ENCODE peak calls at places on chromosomes 7 and 10, in four cellular contexts. R is right lobe of liver, C is breast epithelium, Y is A549. O is an unnamed sample. For H3K4me1, the result is how much of the 10 kb centered on the place peaks cover.

GRCh38 chr7:128404143-128404681 is 5.6 kb downstream of the IMPDH1 start:
- DNase-seq in R (no peak), C (no peak), Y (no peak), O (no peak)

GRCh38 chr10:103767756-103768155 is 87.6 kb downstream of the SH3PXD2A start:
- DNase-seq in C (no peak), R (no peak), Y (no peak), O (no peak)

GRCh38 chr10:101493782-101494281 is 94.2 kb downstream of the POLL start:
- DNase-seq in R (no peak), Y (no peak), C (no peak), O (no peak)

GRCh38 chr10:2914741-2915140 is 152.6 kb upstream of the PFKP start:
- DNase-seq in C (no peak), R (no peak), Y (no peak), O (no peak)

GRCh38 chr10:114343623-114344306 is 60.5 kb downstream of the AFAP1L2 start:
- DNase-seq in Y (no peak), C (no peak), R (no peak), O (no peak)

GRCh38 chr7:149060161-149060560 is 30.4 kb downstream of the ZNF786 start:
- DNase-seq in Y (no peak), R (no peak), C (no peak), O (no peak)

GRCh38 chr7:45183711-45184210 is 26.2 kb downstream of the RAMP3 start:
- DNase-seq in R (peak), Y (no peak), C (peak), O (no peak)

GRCh38 chr7:66837661-66838060 is 83.4 kb upstream of the TMEM248 start:
- DNase-seq in Y (no peak), R (no peak), C (no peak), O (no peak)

GRCh38 chr10:102491136-102491535 is 11.4 kb downstream of the ACTR1A start:
- DNase-seq in Y (no peak), C (no peak), R (no peak), O (no peak)

GRCh38 chr7:112420236-112420945 is 29.9 kb upstream of the IFRD1 start:
- DNase-seq in Y (no peak), R (no peak), C (no peak), O (no peak)

GRCh38 chr10:88949912-88950664 is 2.5 kb downstream of the ACTA2 start:
- DNase-seq in Y (no peak), C (no peak), R (no peak), O (no peak)

GRCh38 chr10:29795856-29796255 is 161.1 kb upstream of the SVIL start:
- DNase-seq in Y (no peak), R (no peak), C (no peak), O (no peak)

GRCh38 chr10:38094158-38094922 is at the start of gene ZNF37A:
- DNase-seq in C (peak), R (peak), Y (peak), O (peak)
- TF ChIP-seq POLR2A in C (no peak), R (peak), Y (peak), O (no peak)

GRCh38 chr7:2038876-2039728 is 193.6 kb downstream of the MAD1L1 start:
- DNase-seq in Y (no peak), R (no peak), C (no peak), O (no peak)

GRCh38 chr7:2040201-2040892 is 192.4 kb downstream of the MAD1L1 start:
- DNase-seq in C (no peak), R (no peak), Y (no peak), O (no peak)

GRCh38 chr7:2042650-2043049 is 190.1 kb downstream of the MAD1L1 start:
- DNase-seq in R (peak), C (no peak), Y (no peak), O (no peak)

GRCh38 chr7:2041496-2042367 is 191.0 kb downstream of the MAD1L1 start:
- DNase-seq in C (no peak), R (no peak), Y (no peak), O (no peak)

DNA sequence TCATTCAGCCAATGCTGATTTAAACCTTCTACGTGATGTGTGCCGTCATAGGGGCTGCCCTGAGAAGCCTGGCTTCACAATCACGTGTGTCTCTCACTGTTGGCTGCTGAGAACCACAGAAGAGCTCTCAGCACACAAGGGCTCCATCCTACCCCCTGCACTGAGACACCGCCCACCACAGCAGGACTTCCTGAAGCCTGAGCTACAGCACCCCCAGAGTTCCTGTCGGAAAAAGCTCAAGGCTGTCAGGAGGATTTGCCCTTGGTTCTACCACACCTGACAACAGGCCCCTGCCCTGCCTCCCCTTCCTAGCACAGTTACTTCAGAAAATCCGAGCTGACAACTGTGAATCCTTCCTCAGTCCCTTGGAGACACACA is 191.9 kb downstream of the MAD1L1 start:
- DNase-seq in C (no peak), Y (no peak), R (no peak), O (no peak)
- TF ChIP-seq CTCF in C (no peak), Y (no peak), R (no peak), O (no peak)

GRCh38 chr7:125563964-125564529 is 634.4 kb upstream of the POT1 start:
- DNase-seq in Y (no peak), C (no peak), R (no peak), O (no peak)

GRCh38 chr7:125563557-125563956 is 633.9 kb upstream of the POT1 start:
- DNase-seq in C (no peak), R (no peak), Y (no peak), O (no peak)

GRCh38 chr7:125555921-125556320 is 626.3 kb upstream of the POT1 start:
- DNase-seq in C (no peak), R (no peak), Y (no peak), O (no peak)

GRCh38 chr7:125561006-125561405 is 631.4 kb upstream of the POT1 start:
- DNase-seq in Y (no peak), C (no peak), R (no peak), O (no peak)
- H3K4me1 ChIP-seq in Y (under half), C (under half), R (under half), O (under half)

DNA sequence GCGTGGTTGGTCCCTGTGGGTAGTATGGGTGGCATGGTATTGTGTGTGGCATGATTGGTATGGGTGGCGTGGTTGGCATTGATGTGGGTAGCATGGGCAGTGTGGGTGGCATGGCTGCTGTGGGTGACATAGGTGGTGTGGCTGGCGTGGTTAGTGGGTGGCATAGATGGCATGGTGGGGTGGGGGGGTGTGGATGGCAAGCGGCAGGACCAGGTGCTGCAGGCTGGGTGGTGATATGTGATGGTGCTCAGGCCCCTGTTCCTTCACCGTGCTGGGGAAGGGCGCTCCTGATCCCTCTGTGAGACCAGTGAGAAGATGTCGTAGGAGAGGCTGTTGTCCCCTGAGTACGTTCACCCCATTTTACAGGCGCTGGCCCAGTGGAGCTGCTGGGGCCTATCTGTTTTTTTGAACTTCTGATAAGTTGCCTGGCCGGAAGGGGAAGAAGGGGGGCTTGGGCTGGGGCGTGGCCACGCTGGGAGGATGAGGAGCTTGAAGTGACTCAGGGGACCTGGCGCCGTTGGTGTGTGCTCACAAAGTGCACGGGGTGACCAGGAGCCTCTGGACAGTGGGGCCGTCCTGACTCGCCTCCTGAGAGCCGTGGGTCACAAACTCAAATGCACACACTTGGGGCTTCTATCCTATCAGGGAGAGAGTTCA is 17.5 kb downstream of the INPP5A start:
- DNase-seq in C (no peak), Y (no peak), R (peak), O (no peak)
- TF ChIP-seq POLR2A in C (no peak), Y (no peak), R (no peak), O (no peak)

GRCh38 chr10:109737009-109737408 is 186.3 kb downstream of the XPNPEP1 start:
- DNase-seq in C (no peak), R (no peak), Y (no peak), O (no peak)
- TF ChIP-seq CTCF in C (no peak), R (no peak), Y (no peak), O (no peak)

GRCh38 chr7:945147-945555 is 9.3 kb downstream of the ADAP1 start:
- DNase-seq in C (no peak), R (no peak), Y (no peak), O (no peak)

GRCh38 chr7:947391-948210 is 6.9 kb downstream of the ADAP1 start:
- DNase-seq in Y (no peak), R (no peak), C (no peak), O (no peak)

GRCh38 chr7:945556-946255 is 8.8 kb downstream of the ADAP1 start:
- DNase-seq in Y (no peak), C (peak), R (no peak), O (no peak)

GRCh38 chr7:944744-945143 is 9.7 kb downstream of the ADAP1 start:
- DNase-seq in R (no peak), C (no peak), Y (no peak), O (no peak)

DNA sequence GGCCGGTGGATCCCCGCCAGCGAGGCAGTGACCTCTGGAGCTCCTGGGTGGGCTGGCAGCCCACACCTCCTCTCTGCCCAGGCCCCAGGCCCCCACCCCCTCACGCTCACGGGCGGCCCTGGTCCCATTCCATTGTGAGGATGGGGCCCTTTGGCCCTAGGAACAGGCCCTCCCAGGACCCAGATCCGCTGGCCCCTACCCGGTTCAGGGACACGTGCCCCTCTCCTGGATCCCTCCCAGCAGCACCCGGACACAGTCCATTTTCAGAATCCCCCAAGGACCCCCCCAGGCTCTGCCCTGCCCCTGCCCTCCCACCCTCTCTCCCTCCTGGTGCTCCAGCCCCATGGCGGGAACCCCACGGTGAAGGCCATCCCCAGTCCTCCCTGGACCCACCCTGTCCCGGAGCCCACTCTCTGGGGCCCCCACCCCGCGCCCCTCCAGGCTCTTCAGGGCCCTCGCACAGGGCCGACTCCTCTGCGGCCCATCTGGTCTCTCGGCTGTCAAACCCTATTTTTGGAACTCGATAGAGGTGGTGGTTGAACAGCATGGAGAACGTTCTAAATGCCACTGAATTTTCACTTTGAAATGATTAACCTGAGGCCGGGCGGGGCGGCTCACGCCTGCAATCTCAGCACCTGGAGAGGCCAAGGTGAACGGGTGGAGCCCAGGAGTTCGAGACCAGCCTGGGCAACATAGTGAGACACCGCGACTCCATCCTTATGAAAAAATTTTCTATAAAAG is 8.1 kb downstream of the ADAP1 start:
- DNase-seq in R (no peak), C (no peak), Y (no peak), O (no peak)
- H3K4me1 ChIP-seq in R (under half), C (under half), Y (under half), O (under half)